ENCODE peak calls at places on chromosome 4, in seven cellular contexts. I is choroid plexus epithelial cell; A is AG10803; S is fibroblast of the aortic adventitia; C is CD4-positive, alpha-beta T cell; T is HFF-Myc; W is left ventricle myocardium inferior. Y is an unnamed sample.

GRCh38 chr4:128862608-128863313 is 53.3 kb downstream of the JADE1 start:
- DNase-seq in I (peak), A (no peak), S (no peak), C (no peak), T (no peak), W (no peak), Y (peak)

GRCh38 chr4:141352775-141353544 is 132.3 kb downstream of the ZNF330 start:
- DNase-seq in I (peak), A (peak), S (peak), C (no peak), T (peak), W (no peak), Y (no peak)

GRCh38 chr4:40514409-40515025 is 115.1 kb downstream of the RBM47 start:
- DNase-seq in I (no peak), A (no peak), S (no peak), C (no peak), T (no peak), W (no peak), Y (no peak)

GRCh38 chr4:159101983-159102622 is 776 bp upstream of the RAPGEF2 start:
- DNase-seq in I (peak), A (no peak), S (no peak), C (no peak), T (no peak), W (no peak), Y (no peak)

GRCh38 chr4:19327364-19327763 is 924.3 kb upstream of the SLIT2 start:
- DNase-seq in I (peak), A (peak), S (peak), C (no peak), T (no peak), W (no peak), Y (no peak)

GRCh38 chr4:100278567-100278966 is 88.3 kb upstream of the DDIT4L start:
- DNase-seq in I (no peak), A (no peak), S (no peak), C (no peak), T (no peak), W (no peak), Y (no peak)

GRCh38 chr4:13542577-13543042 is 1.7 kb downstream of the NKX3-2 start:
- DNase-seq in I (no peak), A (no peak), S (no peak), C (no peak), T (no peak), W (no peak), Y (no peak)

GRCh38 chr4:167232805-167233522 is 1.3 kb downstream of the SPOCK3 start:
- DNase-seq in I (no peak), A (no peak), S (no peak), C (no peak), T (no peak), W (no peak), Y (no peak)

GRCh38 chr4:121358473-121358872 is 22.3 kb downstream of the QRFPR start:
- DNase-seq in I (peak), A (peak), S (peak), C (no peak), T (peak), W (no peak), Y (no peak)

GRCh38 chr4:38949416-38950051 is 81.9 kb downstream of the FAM114A1 start:
- DNase-seq in I (peak), A (peak), S (peak), C (peak), T (no peak), W (no peak), Y (no peak)

GRCh38 chr4:115548123-115548522 is 434.7 kb upstream of the NDST4 start:
- DNase-seq in I (no peak), A (no peak), S (no peak), C (no peak), T (no peak), W (no peak), Y (no peak)

GRCh38 chr4:174394915-174395314 is 111.2 kb downstream of the CEP44 start:
- DNase-seq in I (peak), A (peak), S (peak), C (no peak), T (peak), W (no peak), Y (no peak)

GRCh38 chr4:67785528-67785927 is 31.3 kb upstream of the GNRHR start:
- DNase-seq in I (peak), A (no peak), S (peak), C (no peak), T (no peak), W (no peak), Y (no peak)

GRCh38 chr4:87502580-87503238 is 26.5 kb downstream of the SPARCL1 start:
- DNase-seq in I (peak), A (peak), S (no peak), C (no peak), T (no peak), W (no peak), Y (no peak)

GRCh38 chr4:125323547-125324100 is 8.9 kb downstream of the FAT4 start:
- DNase-seq in I (peak), A (peak), S (peak), C (no peak), T (no peak), W (no peak), Y (no peak)

GRCh38 chr4:105126311-105127153 is 20.1 kb upstream of the TET2 start:
- DNase-seq in I (peak), A (peak), S (peak), C (no peak), T (no peak), W (no peak), Y (no peak)

GRCh38 chr4:79964020-79964714 is 108.9 kb downstream of the ANTXR2 start:
- DNase-seq in I (no peak), A (no peak), S (no peak), C (no peak), T (no peak), W (no peak), Y (no peak)

GRCh38 chr4:151304755-151305154 is 20.6 kb downstream of the SH3D19 start:
- DNase-seq in I (peak), A (no peak), S (no peak), C (no peak), T (no peak), W (no peak), Y (no peak)

GRCh38 chr4:173524218-173525117 is 5.6 kb downstream of the HAND2 start:
- DNase-seq in I (no peak), A (no peak), S (no peak), C (no peak), T (no peak), W (no peak), Y (no peak)

GRCh38 chr4:5773271-5773555 is 62.2 kb downstream of the EVC start:
- DNase-seq in I (peak), A (peak), S (peak), C (no peak), T (peak), W (no peak), Y (no peak)

GRCh38 chr4:138576684-138577083 is 334.5 kb upstream of the SLC7A11 start:
- DNase-seq in I (peak), A (peak), S (peak), C (no peak), T (peak), W (no peak), Y (no peak)

GRCh38 chr4:158042591-158043030 is 130.2 kb downstream of the GASK1B start:
- DNase-seq in I (peak), A (peak), S (peak), C (no peak), T (no peak), W (no peak), Y (no peak)

GRCh38 chr4:119946359-119946758 is 120.3 kb downstream of the MAD2L1 start:
- DNase-seq in I (peak), A (no peak), S (no peak), C (no peak), T (no peak), W (no peak), Y (no peak)

GRCh38 chr4:7021930-7022658 is 21.1 kb upstream of the TADA2B start:
- DNase-seq in I (peak), A (peak), S (peak), C (no peak), T (peak), W (no peak), Y (no peak)

GRCh38 chr4:6445403-6446129 is 26.8 kb downstream of the PPP2R2C start:
- DNase-seq in I (no peak), A (no peak), S (no peak), C (no peak), T (no peak), W (no peak), Y (no peak)

GRCh38 chr4:67130411-67130810 is 414.9 kb downstream of the CENPC start:
- DNase-seq in I (no peak), A (no peak), S (no peak), C (no peak), T (no peak), W (no peak), Y (no peak)

GRCh38 chr4:183429489-183429888 is 14.9 kb upstream of the CDKN2AIP start:
- DNase-seq in I (no peak), A (no peak), S (no peak), C (no peak), T (no peak), W (no peak), Y (no peak)

GRCh38 chr4:183431614-183432013 is 12.8 kb upstream of the CDKN2AIP start:
- DNase-seq in I (no peak), A (no peak), S (no peak), C (no peak), T (no peak), W (no peak), Y (no peak)

GRCh38 chr4:183426507-183426906 is 17.9 kb upstream of the CDKN2AIP start:
- DNase-seq in I (no peak), A (no peak), S (no peak), C (no peak), T (no peak), W (no peak), Y (no peak)

GRCh38 chr4:183430987-183431347 is 13.5 kb upstream of the CDKN2AIP start:
- DNase-seq in I (no peak), A (no peak), S (no peak), C (no peak), T (no peak), W (no peak), Y (no peak)

DNA sequence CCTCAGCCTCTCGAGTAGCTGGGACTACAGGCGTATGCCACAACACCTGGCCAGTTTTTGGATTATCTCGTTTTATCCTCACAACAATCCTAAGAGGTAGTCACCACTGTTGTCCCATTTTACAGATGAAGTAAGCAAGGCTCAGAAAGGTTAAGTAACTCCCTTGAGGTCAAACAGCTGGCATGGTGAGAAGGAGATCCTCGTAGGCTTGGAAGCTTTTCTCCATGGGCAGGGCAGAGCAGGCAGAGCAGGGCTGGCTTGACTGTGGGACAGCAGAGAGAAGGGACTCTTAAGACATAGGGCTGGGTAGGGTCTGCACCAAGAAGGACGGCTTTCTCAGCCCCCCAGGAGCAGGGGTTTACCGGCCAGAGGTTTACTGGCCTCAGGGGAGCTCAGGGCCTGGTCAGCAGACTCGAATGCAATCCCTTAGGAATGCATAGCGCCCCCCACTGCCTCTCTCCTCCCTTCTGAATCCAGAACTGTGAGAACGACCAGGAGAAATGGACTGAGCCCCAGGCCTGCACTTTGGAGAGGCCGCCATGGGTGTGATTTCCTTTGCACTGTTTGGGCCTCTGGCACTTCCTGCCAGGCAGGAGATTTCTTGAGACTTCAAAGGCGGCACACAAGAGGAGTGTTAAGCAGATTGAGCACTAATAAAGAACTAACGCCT is 14.0 kb upstream of the CDKN2AIP start:
- DNase-seq in I (peak), A (no peak), S (no peak), C (peak), T (no peak), W (no peak), Y (no peak)
- TF ChIP-seq CTCF in I (peak), A (no peak), S (no peak), C (no peak), T (no peak), W (no peak), Y (no peak)

DNA sequence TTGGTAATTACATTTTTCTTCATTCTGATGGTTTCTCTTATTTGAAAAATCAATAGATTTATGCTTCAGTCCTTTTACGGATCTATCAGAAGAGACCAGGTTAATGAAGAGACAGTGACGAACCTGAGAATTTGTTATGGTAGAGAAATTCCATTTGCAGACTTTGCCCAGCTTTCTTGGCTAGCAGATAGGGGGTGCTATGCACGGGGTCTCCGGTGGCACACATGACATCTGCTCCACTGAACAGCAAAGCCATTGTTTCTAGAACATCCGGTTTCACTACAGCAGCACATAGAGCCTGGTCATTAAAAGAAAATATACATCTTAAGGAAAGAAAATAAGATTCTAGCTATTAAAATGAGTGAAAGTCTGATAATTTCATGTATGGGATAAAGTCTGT is 85.1 kb downstream of the ARAP2 start:
- DNase-seq in I (no peak), A (no peak), S (no peak), C (no peak), T (no peak), W (no peak), Y (no peak)
- TF ChIP-seq CTCF in I (no peak), A (no peak), S (no peak), C (no peak), T (no peak), W (no peak), Y (no peak)

DNA sequence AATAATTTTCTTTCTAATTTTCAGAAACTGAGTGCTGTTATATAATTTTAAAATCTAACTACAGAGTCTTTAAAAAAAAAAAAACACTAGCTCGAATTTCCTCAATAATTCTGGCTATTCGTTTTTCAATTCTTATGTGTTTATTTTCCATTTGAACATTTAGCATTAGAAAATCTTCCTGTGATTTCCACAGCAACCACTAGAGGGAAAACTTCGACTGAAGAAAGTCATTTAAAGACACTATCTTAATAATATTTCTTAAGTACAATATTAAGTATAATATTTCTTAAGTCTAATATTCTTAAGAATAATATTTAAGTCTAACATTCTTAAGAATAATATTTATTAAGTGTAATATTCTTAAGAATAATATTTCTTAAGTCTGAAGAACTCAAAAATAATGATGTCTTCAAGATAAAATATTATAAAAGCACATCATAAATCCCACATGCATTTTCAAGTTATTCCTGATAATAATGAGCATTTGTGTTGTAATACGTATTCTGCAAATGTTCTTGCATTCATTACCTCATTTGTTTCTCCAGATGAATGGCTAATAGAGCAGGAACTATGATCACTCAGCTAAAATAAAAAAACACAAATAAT is 118.4 kb upstream of the WDR17 start:
- DNase-seq in I (peak), A (peak), S (peak), C (no peak), T (no peak), W (no peak), Y (no peak)
- TF ChIP-seq CTCF in I (peak), A (peak), S (peak), C (peak), T (peak), W (peak), Y (peak)

GRCh38 chr4:176150283-176150682 is 45.1 kb downstream of the SPATA4 start:
- DNase-seq in I (peak), A (peak), S (peak), C (no peak), T (peak), W (no peak), Y (no peak)
- TF ChIP-seq CTCF in I (peak), A (peak), S (peak), C (no peak), T (no peak), W (peak), Y (peak)

GRCh38 chr4:148998719-148999118 is 556.5 kb upstream of the NR3C2 start:
- DNase-seq in I (peak), A (peak), S (peak), C (no peak), T (peak), W (no peak), Y (no peak)
- TF ChIP-seq CTCF in I (peak), A (peak), S (no peak), C (no peak), T (peak), W (peak), Y (peak)

GRCh38 chr4:29085748-29086147 is 1634.4 kb upstream of the PCDH7 start:
- DNase-seq in I (no peak), A (no peak), S (no peak), C (no peak), T (no peak), W (no peak), Y (no peak)

GRCh38 chr4:29082684-29083083 is 1637.5 kb upstream of the PCDH7 start:
- DNase-seq in I (no peak), A (no peak), S (no peak), C (no peak), T (no peak), W (no peak), Y (no peak)

GRCh38 chr4:29079260-29079659 is 1640.9 kb upstream of the PCDH7 start:
- DNase-seq in I (no peak), A (no peak), S (no peak), C (no peak), T (no peak), W (no peak), Y (no peak)

DNA sequence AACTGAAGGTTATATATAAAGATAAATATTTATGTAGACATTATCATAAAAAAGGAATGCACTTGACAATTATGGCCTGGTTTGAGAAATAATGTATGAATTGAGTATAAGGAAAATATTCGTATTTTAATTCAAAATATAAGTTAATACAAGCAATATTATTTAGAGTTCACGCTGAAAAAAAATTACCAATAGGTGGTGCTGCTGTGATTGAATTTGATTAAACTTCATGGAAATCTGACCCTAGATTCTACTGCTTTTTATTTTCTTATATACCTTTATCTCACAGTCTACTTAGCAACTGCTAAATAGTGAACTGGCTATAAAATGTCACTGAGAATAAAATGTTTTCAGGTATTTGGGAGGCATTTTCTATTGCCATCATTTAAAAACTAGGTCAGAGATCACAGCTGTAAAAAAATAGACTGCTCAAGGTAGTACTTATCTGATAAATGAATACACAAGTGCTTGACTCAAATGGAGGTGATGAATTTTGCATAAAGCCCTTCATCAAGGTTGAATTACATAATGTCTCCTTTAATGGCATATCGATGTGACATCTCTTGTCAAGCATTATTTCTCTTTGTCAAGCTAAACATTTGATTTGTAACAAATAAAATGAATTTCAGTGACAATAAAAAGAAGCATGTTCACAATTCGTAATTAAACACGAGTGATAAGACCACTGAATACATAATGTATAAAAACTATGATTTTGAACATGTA is 1638.8 kb upstream of the PCDH7 start:
- DNase-seq in I (peak), A (no peak), S (peak), C (no peak), T (no peak), W (no peak), Y (no peak)
- TF ChIP-seq CTCF in I (peak), A (no peak), S (no peak), C (no peak), T (no peak), W (peak), Y (no peak)

GRCh38 chr4:8474856-8475255 is 34.3 kb downstream of the TRMT44 start:
- DNase-seq in I (no peak), A (no peak), S (no peak), C (no peak), T (no peak), W (no peak), Y (no peak)

GRCh38 chr4:8473920-8474590 is 33.5 kb downstream of the TRMT44 start:
- DNase-seq in I (peak), A (no peak), S (no peak), C (no peak), T (no peak), W (no peak), Y (no peak)

GRCh38 chr4:8472689-8473197 is 32.2 kb downstream of the TRMT44 start:
- DNase-seq in I (peak), A (peak), S (peak), C (no peak), T (peak), W (no peak), Y (no peak)

GRCh38 chr4:8472166-8472688 is 31.6 kb downstream of the TRMT44 start:
- DNase-seq in I (no peak), A (no peak), S (no peak), C (no peak), T (no peak), W (no peak), Y (no peak)

GRCh38 chr4:8473198-8473919 is 32.8 kb downstream of the TRMT44 start:
- DNase-seq in I (no peak), A (peak), S (peak), C (no peak), T (no peak), W (no peak), Y (no peak)
- TF ChIP-seq CTCF in I (peak), A (no peak), S (peak), C (no peak), T (no peak), W (no peak), Y (no peak)

GRCh38 chr4:139890810-139891209 is 225.2 kb downstream of the MGST2 start:
- DNase-seq in I (peak), A (peak), S (peak), C (no peak), T (no peak), W (no peak), Y (no peak)
- TF ChIP-seq CTCF in I (no peak), A (peak), S (peak), C (no peak), T (no peak), W (no peak), Y (no peak)

Y was measured in GM06990.